ENCODE peak calls at places on chromosomes 1 and 21, in eight cellular contexts. M is skeletal muscle cell, N is T follicular helper cell, A is COR-L47, X is fibroblast of pulmonary artery, P is mammary epithelial cell, I is hypothalamus, F is HL-60. C is an unnamed sample.

GRCh38 chr1:199273837-199274379 is 635.1 kb downstream of the PTPRC start:
- DNase-seq in M (peak), N (no peak), A (peak), X (peak), P (peak), I (no peak), F (no peak), C (peak)

GRCh38 chr1:25090707-25091422 is 141.4 kb downstream of the SYF2 start:
- DNase-seq in M (no peak), N (no peak), A (no peak), X (peak), P (no peak), I (no peak), F (no peak), C (no peak)

GRCh38 chr1:16146888-16147614 is 8.8 kb downstream of the EPHA2 start:
- DNase-seq in M (no peak), N (no peak), A (no peak), X (peak), P (no peak), I (no peak), F (no peak), C (peak)

GRCh38 chr1:52825868-52826267 is 16.7 kb upstream of the ZYG11A start:
- DNase-seq in M (no peak), N (no peak), A (no peak), X (peak), P (no peak), I (no peak), F (no peak), C (no peak)

GRCh38 chr21:41817228-41817627 is 50.4 kb upstream of the RIPK4 start:
- DNase-seq in M (peak), N (no peak), A (peak), X (peak), P (peak), I (peak), F (peak), C (peak)

GRCh38 chr1:110829955-110830553 is 42.9 kb upstream of the CD53 start:
- DNase-seq in M (no peak), N (peak), A (peak), X (peak), P (peak), I (no peak), F (peak), C (peak)

GRCh38 chr1:39509360-39510009 is 18.0 kb downstream of the BMP8A start:
- DNase-seq in M (peak), N (no peak), A (no peak), X (peak), P (peak), I (no peak), F (peak), C (no peak)

GRCh38 chr1:159009704-159010361 is at the start of gene IFI16:
- DNase-seq in M (peak), N (peak), A (no peak), X (peak), P (peak), I (no peak), F (peak), C (peak)

GRCh38 chr1:94949681-94950661 is 23.1 kb upstream of the CNN3 start:
- DNase-seq in M (no peak), N (no peak), A (peak), X (peak), P (no peak), I (no peak), F (no peak), C (no peak)

GRCh38 chr1:183736391-183736790 is 68.5 kb upstream of the RGL1 start:
- DNase-seq in M (no peak), N (no peak), A (no peak), X (no peak), P (no peak), I (no peak), F (no peak), C (no peak)

GRCh38 chr1:85421179-85421578 is 43.8 kb downstream of the DDAH1 start:
- DNase-seq in M (no peak), N (no peak), A (no peak), X (peak), P (no peak), I (no peak), F (no peak), C (no peak)

GRCh38 chr1:151968058-151968457 is 25.6 kb downstream of the S100A10 start:
- DNase-seq in M (no peak), N (no peak), A (peak), X (peak), P (peak), I (no peak), F (peak), C (peak)

GRCh38 chr1:24878775-24879742 is 51.0 kb downstream of the RUNX3 start:
- DNase-seq in M (peak), N (no peak), A (no peak), X (peak), P (no peak), I (no peak), F (no peak), C (peak)

GRCh38 chr1:9875636-9876000 is 34.5 kb downstream of the CTNNBIP1 start:
- DNase-seq in M (no peak), N (no peak), A (no peak), X (no peak), P (no peak), I (peak), F (no peak), C (no peak)

GRCh38 chr1:207883104-207883651 is 27.7 kb downstream of the CD34 start:
- DNase-seq in M (no peak), N (no peak), A (no peak), X (no peak), P (no peak), I (no peak), F (no peak), C (no peak)

GRCh38 chr1:242828828-242829227 is 304.3 kb upstream of the PLD5 start:
- DNase-seq in M (no peak), N (no peak), A (peak), X (no peak), P (no peak), I (no peak), F (no peak), C (no peak)

GRCh38 chr1:109767596-109768334 is 4.0 kb upstream of the EPS8L3 start:
- DNase-seq in M (no peak), N (no peak), A (no peak), X (no peak), P (no peak), I (no peak), F (no peak), C (no peak)

GRCh38 chr1:222081859-222082258 is 340.0 kb upstream of the DUSP10 start:
- DNase-seq in M (no peak), N (no peak), A (no peak), X (no peak), P (no peak), I (no peak), F (no peak), C (no peak)

GRCh38 chr1:62054188-62054587 is 140.5 kb upstream of the L1TD1 start:
- DNase-seq in M (no peak), N (no peak), A (no peak), X (no peak), P (no peak), I (no peak), F (no peak), C (no peak)

GRCh38 chr21:43805275-43805800 is 16.0 kb downstream of the RRP1 start:
- DNase-seq in M (no peak), N (no peak), A (no peak), X (no peak), P (no peak), I (no peak), F (peak), C (no peak)

GRCh38 chr21:44893278-44893556 is 19.7 kb upstream of the PTTG1IP start:
- DNase-seq in M (no peak), N (no peak), A (no peak), X (no peak), P (no peak), I (no peak), F (no peak), C (no peak)

GRCh38 chr1:33057095-33057494 is 20.4 kb upstream of the AK2 start:
- DNase-seq in M (no peak), N (no peak), A (no peak), X (no peak), P (no peak), I (no peak), F (peak), C (peak)

GRCh38 chr1:202067188-202067977 is 55.3 kb upstream of the GPR37L1 start:
- DNase-seq in M (no peak), N (no peak), A (no peak), X (no peak), P (no peak), I (no peak), F (no peak), C (peak)

GRCh38 chr21:23695449-23695848 is 1911.8 kb downstream of the MRPL39 start:
- DNase-seq in M (no peak), N (no peak), A (no peak), X (no peak), P (no peak), I (no peak), F (no peak), C (no peak)

GRCh38 chr1:55679971-55680370 is 464.8 kb upstream of the USP24 start:
- DNase-seq in M (no peak), N (no peak), A (no peak), X (peak), P (no peak), I (no peak), F (no peak), C (no peak)

GRCh38 chr21:24895885-24896734 is 711.2 kb downstream of the MRPL39 start:
- DNase-seq in M (no peak), N (no peak), A (peak), X (peak), P (no peak), I (no peak), F (peak), C (no peak)

GRCh38 chr1:108892356-108893140 is 15.8 kb downstream of the GPSM2 start:
- DNase-seq in M (no peak), N (no peak), A (no peak), X (peak), P (no peak), I (no peak), F (no peak), C (no peak)

GRCh38 chr1:27617420-27617819 is 13.5 kb upstream of the AHDC1 start:
- DNase-seq in M (no peak), N (no peak), A (no peak), X (no peak), P (no peak), I (no peak), F (no peak), C (no peak)

GRCh38 chr21:32565856-32566465 is 19.4 kb downstream of the TCP10L start:
- DNase-seq in M (no peak), N (no peak), A (no peak), X (peak), P (no peak), I (no peak), F (no peak), C (no peak)

GRCh38 chr1:83999316-83999819 is 436 bp upstream of the TTLL7 start:
- DNase-seq in M (peak), N (no peak), A (peak), X (peak), P (no peak), I (peak), F (peak), C (peak)

GRCh38 chr1:117970251-117970650 is 40.7 kb downstream of the WDR3 start:
- DNase-seq in M (no peak), N (no peak), A (no peak), X (no peak), P (no peak), I (no peak), F (no peak), C (peak)

GRCh38 chr1:38045431-38046332 is 911 bp downstream of the POU3F1 start:
- DNase-seq in M (no peak), N (no peak), A (no peak), X (no peak), P (no peak), I (no peak), F (peak), C (no peak)

GRCh38 chr1:67040405-67040804 is 13.5 kb downstream of the SLC35D1 start:
- DNase-seq in M (no peak), N (no peak), A (no peak), X (no peak), P (no peak), I (no peak), F (no peak), C (no peak)

GRCh38 chr1:199174336-199174735 is 535.5 kb downstream of the PTPRC start:
- DNase-seq in M (no peak), N (no peak), A (no peak), X (no peak), P (no peak), I (no peak), F (no peak), C (no peak)

GRCh38 chr1:235972316-235973090 is 92.4 kb downstream of the NID1 start:
- DNase-seq in M (peak), N (no peak), A (no peak), X (peak), P (peak), I (no peak), F (peak), C (peak)

GRCh38 chr1:116326486-116326885 is 46.6 kb upstream of the ATP1A1 start:
- DNase-seq in M (no peak), N (no peak), A (no peak), X (no peak), P (no peak), I (no peak), F (no peak), C (no peak)

GRCh38 chr1:233355841-233356704 is 28.5 kb downstream of the MAP3K21 start:
- DNase-seq in M (no peak), N (no peak), A (no peak), X (no peak), P (no peak), I (no peak), F (no peak), C (no peak)

GRCh38 chr1:152188673-152189591 is 29.9 kb upstream of the RPTN start:
- DNase-seq in M (no peak), N (peak), A (no peak), X (peak), P (peak), I (peak), F (peak), C (peak)

GRCh38 chr1:222618880-222619321 is 1.0 kb downstream of the MIA3 start:
- DNase-seq in M (no peak), N (no peak), A (no peak), X (peak), P (peak), I (peak), F (peak), C (no peak)

C was measured in trophoblast cell.